ENCODE peak calls at places on chromosomes 3 and 15, in seven cellular contexts. One of them, this sample, is unnamed.

GRCh38 chr3:107392549-107393165 is 15.4 kb downstream of the CCDC54 start:
- DNase-seq in Daoy: peak
- DNase-seq in left cardiac atrium: no peak
- DNase-seq in left ventricle myocardium superior: no peak
- DNase-seq in midbrain: no peak
- DNase-seq in HTR-8/SVneo: peak
- DNase-seq in activated T-cell treated with anti-CD3 and anti-CD28 coated beads for 1 hour: no peak
- DNase-seq in this sample: no peak

GRCh38 chr15:66833803-66834202 is 131.8 kb downstream of the SMAD6 start:
- DNase-seq in HTR-8/SVneo: no peak
- DNase-seq in midbrain: no peak
- DNase-seq in left cardiac atrium: no peak
- DNase-seq in activated T-cell treated with anti-CD3 and anti-CD28 coated beads for 1 hour: no peak
- DNase-seq in left ventricle myocardium superior: no peak
- DNase-seq in Daoy: no peak
- DNase-seq in this sample: no peak

GRCh38 chr15:35181538-35181937 is 96.4 kb upstream of the NANOGP8 start:
- DNase-seq in midbrain: no peak
- DNase-seq in activated T-cell treated with anti-CD3 and anti-CD28 coated beads for 1 hour: no peak
- DNase-seq in left ventricle myocardium superior: no peak
- DNase-seq in HTR-8/SVneo: no peak
- DNase-seq in left cardiac atrium: no peak
- DNase-seq in Daoy: no peak
- DNase-seq in this sample: peak

GRCh38 chr3:53164911-53165310 is 3.9 kb downstream of the PRKCD start:
- DNase-seq in midbrain: no peak
- DNase-seq in left ventricle myocardium superior: no peak
- DNase-seq in activated T-cell treated with anti-CD3 and anti-CD28 coated beads for 1 hour: no peak
- DNase-seq in left cardiac atrium: no peak
- DNase-seq in Daoy: no peak
- DNase-seq in HTR-8/SVneo: no peak
- DNase-seq in this sample: no peak

GRCh38 chr15:99123706-99124451 is 19.0 kb downstream of the SYNM start:
- DNase-seq in Daoy: peak
- DNase-seq in left ventricle myocardium superior: peak
- DNase-seq in midbrain: peak
- DNase-seq in activated T-cell treated with anti-CD3 and anti-CD28 coated beads for 1 hour: no peak
- DNase-seq in HTR-8/SVneo: peak
- DNase-seq in left cardiac atrium: peak
- DNase-seq in this sample: peak

GRCh38 chr3:38634133-38634532 is 15.4 kb downstream of the SCN5A start:
- DNase-seq in HTR-8/SVneo: peak
- DNase-seq in Daoy: peak
- DNase-seq in left cardiac atrium: no peak
- DNase-seq in left ventricle myocardium superior: no peak
- DNase-seq in activated T-cell treated with anti-CD3 and anti-CD28 coated beads for 1 hour: no peak
- DNase-seq in midbrain: no peak
- DNase-seq in this sample: no peak

GRCh38 chr3:142279965-142280590 is 54.7 kb upstream of the GK5 start:
- DNase-seq in Daoy: peak
- DNase-seq in left cardiac atrium: peak
- DNase-seq in HTR-8/SVneo: peak
- DNase-seq in left ventricle myocardium superior: no peak
- DNase-seq in midbrain: peak
- DNase-seq in activated T-cell treated with anti-CD3 and anti-CD28 coated beads for 1 hour: no peak
- DNase-seq in this sample: peak

GRCh38 chr3:48928679-48929078 is 10.0 kb downstream of the ARIH2 start:
- DNase-seq in left ventricle myocardium superior: no peak
- DNase-seq in HTR-8/SVneo: no peak
- DNase-seq in left cardiac atrium: no peak
- DNase-seq in midbrain: no peak
- DNase-seq in Daoy: no peak
- DNase-seq in activated T-cell treated with anti-CD3 and anti-CD28 coated beads for 1 hour: no peak
- DNase-seq in this sample: no peak

GRCh38 chr3:164450276-164450905 is 627.9 kb downstream of the SI start:
- DNase-seq in left cardiac atrium: no peak
- DNase-seq in HTR-8/SVneo: no peak
- DNase-seq in activated T-cell treated with anti-CD3 and anti-CD28 coated beads for 1 hour: no peak
- DNase-seq in left ventricle myocardium superior: no peak
- DNase-seq in Daoy: no peak
- DNase-seq in midbrain: no peak
- DNase-seq in this sample: no peak

GRCh38 chr3:86990734-86991481 is at the start of gene VGLL3:
- DNase-seq in Daoy: peak
- DNase-seq in HTR-8/SVneo: peak
- DNase-seq in activated T-cell treated with anti-CD3 and anti-CD28 coated beads for 1 hour: no peak
- DNase-seq in midbrain: no peak
- DNase-seq in left ventricle myocardium superior: peak
- DNase-seq in left cardiac atrium: peak
- DNase-seq in this sample: no peak

GRCh38 chr3:52244061-52244628 is 1.4 kb upstream of the PPM1M start:
- DNase-seq in left ventricle myocardium superior: no peak
- DNase-seq in left cardiac atrium: no peak
- DNase-seq in midbrain: peak
- DNase-seq in activated T-cell treated with anti-CD3 and anti-CD28 coated beads for 1 hour: no peak
- DNase-seq in HTR-8/SVneo: peak
- DNase-seq in Daoy: peak
- DNase-seq in this sample: peak

GRCh38 chr15:33912326-33912725 is 56.0 kb upstream of the CHRM5 start:
- DNase-seq in left cardiac atrium: no peak
- DNase-seq in Daoy: no peak
- DNase-seq in HTR-8/SVneo: no peak
- DNase-seq in midbrain: no peak
- DNase-seq in activated T-cell treated with anti-CD3 and anti-CD28 coated beads for 1 hour: no peak
- DNase-seq in left ventricle myocardium superior: no peak
- DNase-seq in this sample: no peak

GRCh38 chr3:87771338-87772059 is 287.3 kb downstream of the CGGBP1 start:
- DNase-seq in Daoy: peak
- DNase-seq in left ventricle myocardium superior: no peak
- DNase-seq in midbrain: no peak
- DNase-seq in HTR-8/SVneo: no peak
- DNase-seq in activated T-cell treated with anti-CD3 and anti-CD28 coated beads for 1 hour: no peak
- DNase-seq in left cardiac atrium: peak
- DNase-seq in this sample: peak

GRCh38 chr3:131077904-131078303 is 51.2 kb downstream of the NEK11 start:
- DNase-seq in midbrain: no peak
- DNase-seq in Daoy: no peak
- DNase-seq in left cardiac atrium: no peak
- DNase-seq in HTR-8/SVneo: no peak
- DNase-seq in left ventricle myocardium superior: no peak
- DNase-seq in activated T-cell treated with anti-CD3 and anti-CD28 coated beads for 1 hour: no peak
- DNase-seq in this sample: no peak

GRCh38 chr3:94098487-94098886 is 35.6 kb downstream of the NSUN3 start:
- DNase-seq in activated T-cell treated with anti-CD3 and anti-CD28 coated beads for 1 hour: no peak
- DNase-seq in Daoy: no peak
- DNase-seq in HTR-8/SVneo: no peak
- DNase-seq in midbrain: no peak
- DNase-seq in left ventricle myocardium superior: no peak
- DNase-seq in left cardiac atrium: no peak
- DNase-seq in this sample: no peak

GRCh38 chr3:172397716-172398405 is 50.4 kb downstream of the GHSR start:
- DNase-seq in left ventricle myocardium superior: no peak
- DNase-seq in left cardiac atrium: no peak
- DNase-seq in midbrain: no peak
- DNase-seq in HTR-8/SVneo: no peak
- DNase-seq in activated T-cell treated with anti-CD3 and anti-CD28 coated beads for 1 hour: no peak
- DNase-seq in Daoy: no peak
- DNase-seq in this sample: no peak

GRCh38 chr3:126915015-126915414 is 67.9 kb upstream of the PLXNA1 start:
- DNase-seq in left ventricle myocardium superior: no peak
- DNase-seq in Daoy: no peak
- DNase-seq in midbrain: no peak
- DNase-seq in left cardiac atrium: no peak
- DNase-seq in activated T-cell treated with anti-CD3 and anti-CD28 coated beads for 1 hour: no peak
- DNase-seq in HTR-8/SVneo: no peak
- DNase-seq in this sample: no peak

GRCh38 chr15:66946578-66947164 is 118.7 kb upstream of the SMAD3 start:
- DNase-seq in HTR-8/SVneo: peak
- DNase-seq in Daoy: peak
- DNase-seq in left cardiac atrium: peak
- DNase-seq in left ventricle myocardium superior: peak
- DNase-seq in midbrain: peak
- DNase-seq in activated T-cell treated with anti-CD3 and anti-CD28 coated beads for 1 hour: peak
- DNase-seq in this sample: peak

GRCh38 chr15:33293619-33294309 is 17.0 kb upstream of the RYR3 start:
- DNase-seq in Daoy: peak
- DNase-seq in left cardiac atrium: no peak
- DNase-seq in left ventricle myocardium superior: no peak
- DNase-seq in midbrain: no peak
- DNase-seq in HTR-8/SVneo: no peak
- DNase-seq in activated T-cell treated with anti-CD3 and anti-CD28 coated beads for 1 hour: no peak
- DNase-seq in this sample: no peak

GRCh38 chr3:101574388-101575156 is 592 bp downstream of the PCNP start:
- DNase-seq in left cardiac atrium: peak
- DNase-seq in midbrain: peak
- DNase-seq in HTR-8/SVneo: peak
- DNase-seq in Daoy: peak
- DNase-seq in left ventricle myocardium superior: peak
- DNase-seq in activated T-cell treated with anti-CD3 and anti-CD28 coated beads for 1 hour: peak
- DNase-seq in this sample: peak